ENCODE peak calls at places on chromosomes 3 and 15, in four cellular contexts. One of them, this sample, is unnamed.

GRCh38 chr3:194999491-194999890 is 271.5 kb downstream of the XXYLT1 start:
- DNase-seq in MM.1S: no peak
- DNase-seq in HCT116: no peak
- DNase-seq in GM23338: no peak
- DNase-seq in this sample: no peak

GRCh38 chr3:166367947-166368533 is 530.8 kb upstream of the BCHE start:
- DNase-seq in GM23338: no peak
- DNase-seq in MM.1S: peak; percentile 52
- DNase-seq in HCT116: no peak
- DNase-seq in this sample: no peak

GRCh38 chr3:133955892-133956291 is 60.2 kb upstream of the RAB6B start:
- DNase-seq in HCT116: no peak
- DNase-seq in GM23338: no peak
- DNase-seq in MM.1S: no peak
- DNase-seq in this sample: no peak

GRCh38 chr3:170470063-170471006 is 51.7 kb downstream of the CLDN11 start:
- DNase-seq in GM23338: no peak
- DNase-seq in HCT116: no peak
- DNase-seq in MM.1S: no peak
- DNase-seq in this sample: peak; percentile 67

GRCh38 chr3:15478300-15478979 is 43.1 kb downstream of the COLQ start:
- DNase-seq in GM23338: no peak
- DNase-seq in HCT116: no peak
- DNase-seq in MM.1S: no peak
- DNase-seq in this sample: no peak

GRCh38 chr3:16391936-16392536 is 121.5 kb downstream of the RFTN1 start:
- DNase-seq in HCT116: no peak
- DNase-seq in GM23338: no peak
- DNase-seq in MM.1S: no peak
- DNase-seq in this sample: no peak

GRCh38 chr3:169144271-169144670 is 519.2 kb downstream of the MECOM start:
- DNase-seq in GM23338: no peak
- DNase-seq in MM.1S: no peak
- DNase-seq in HCT116: no peak
- DNase-seq in this sample: no peak

GRCh38 chr3:42979044-42979962 is at the start of gene GASK1A:
- DNase-seq in GM23338: peak; percentile 89
- DNase-seq in MM.1S: peak; percentile 6
- DNase-seq in HCT116: no peak
- DNase-seq in this sample: no peak

GRCh38 chr15:68498076-68498475 is 66.1 kb upstream of the ITGA11 start:
- DNase-seq in GM23338: no peak
- DNase-seq in HCT116: no peak
- DNase-seq in MM.1S: no peak
- DNase-seq in this sample: no peak

GRCh38 chr3:46214751-46215352 is 6.7 kb upstream of the CCR1 start:
- DNase-seq in MM.1S: peak; percentile 79
- DNase-seq in HCT116: no peak
- DNase-seq in GM23338: peak; percentile 79
- DNase-seq in this sample: no peak

GRCh38 chr15:69996842-69997478 is 100.8 kb downstream of the TLE3 start:
- DNase-seq in GM23338: no peak
- DNase-seq in HCT116: no peak
- DNase-seq in MM.1S: no peak
- DNase-seq in this sample: no peak

GRCh38 chr15:77939851-77940250 is 137.7 kb downstream of the TBC1D2B start:
- DNase-seq in MM.1S: no peak
- DNase-seq in HCT116: no peak
- DNase-seq in GM23338: no peak
- DNase-seq in this sample: no peak

GRCh38 chr15:90203922-90204321 is 2.8 kb downstream of the SEMA4B start:
- DNase-seq in MM.1S: no peak
- DNase-seq in GM23338: no peak
- DNase-seq in HCT116: no peak
- DNase-seq in this sample: no peak

GRCh38 chr15:84748274-84749110 is at the start of gene ZNF592:
- DNase-seq in HCT116: no peak
- DNase-seq in MM.1S: peak; percentile 80
- DNase-seq in GM23338: peak; percentile 72
- DNase-seq in this sample: peak; percentile 45

DNA sequence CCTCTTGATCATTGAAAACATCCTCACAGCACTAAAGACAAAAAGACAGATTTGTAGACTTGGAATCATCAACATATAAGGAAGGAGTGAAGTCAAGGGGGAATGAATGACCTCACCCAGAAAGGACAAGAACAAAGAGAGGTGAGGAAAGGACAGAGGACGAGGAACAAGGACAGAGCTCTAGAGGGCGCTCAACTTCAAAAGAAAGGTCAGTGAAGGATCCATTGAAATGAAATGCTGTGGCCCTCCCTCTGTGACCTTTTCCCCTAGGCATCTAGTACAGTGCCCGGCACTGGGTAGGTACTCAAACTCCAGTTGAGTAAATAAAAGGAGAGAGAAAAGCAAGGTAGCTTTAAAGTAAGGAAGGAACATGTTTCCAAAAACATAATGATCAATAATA is 2.6 kb downstream of the ATP8B4 start:
- DNase-seq in MM.1S: peak; percentile 41
- DNase-seq in GM23338: peak; percentile 92
- DNase-seq in HCT116: peak; percentile 34
- DNase-seq in this sample: no peak
- TF ChIP-seq CTCF in MM.1S: peak; percentile 51
- TF ChIP-seq CTCF in GM23338: peak; percentile 79
- TF ChIP-seq CTCF in HCT116: peak; percentile 41
- TF ChIP-seq CTCF in this sample: no peak

GRCh38 chr15:101439920-101440319 is 49.6 kb downstream of the PCSK6 start:
- DNase-seq in MM.1S: no peak
- DNase-seq in HCT116: no peak
- DNase-seq in GM23338: no peak
- DNase-seq in this sample: peak; percentile 17
- H3K4me2 ChIP-seq in MM.1S: no peak overlapping the region
- H3K4me2 ChIP-seq in HCT116: no peak overlapping the region
- H3K4me2 ChIP-seq in GM23338: no peak overlapping the region
- H3K4me2 ChIP-seq in this sample: peak overlapping the region; percentile 68

DNA sequence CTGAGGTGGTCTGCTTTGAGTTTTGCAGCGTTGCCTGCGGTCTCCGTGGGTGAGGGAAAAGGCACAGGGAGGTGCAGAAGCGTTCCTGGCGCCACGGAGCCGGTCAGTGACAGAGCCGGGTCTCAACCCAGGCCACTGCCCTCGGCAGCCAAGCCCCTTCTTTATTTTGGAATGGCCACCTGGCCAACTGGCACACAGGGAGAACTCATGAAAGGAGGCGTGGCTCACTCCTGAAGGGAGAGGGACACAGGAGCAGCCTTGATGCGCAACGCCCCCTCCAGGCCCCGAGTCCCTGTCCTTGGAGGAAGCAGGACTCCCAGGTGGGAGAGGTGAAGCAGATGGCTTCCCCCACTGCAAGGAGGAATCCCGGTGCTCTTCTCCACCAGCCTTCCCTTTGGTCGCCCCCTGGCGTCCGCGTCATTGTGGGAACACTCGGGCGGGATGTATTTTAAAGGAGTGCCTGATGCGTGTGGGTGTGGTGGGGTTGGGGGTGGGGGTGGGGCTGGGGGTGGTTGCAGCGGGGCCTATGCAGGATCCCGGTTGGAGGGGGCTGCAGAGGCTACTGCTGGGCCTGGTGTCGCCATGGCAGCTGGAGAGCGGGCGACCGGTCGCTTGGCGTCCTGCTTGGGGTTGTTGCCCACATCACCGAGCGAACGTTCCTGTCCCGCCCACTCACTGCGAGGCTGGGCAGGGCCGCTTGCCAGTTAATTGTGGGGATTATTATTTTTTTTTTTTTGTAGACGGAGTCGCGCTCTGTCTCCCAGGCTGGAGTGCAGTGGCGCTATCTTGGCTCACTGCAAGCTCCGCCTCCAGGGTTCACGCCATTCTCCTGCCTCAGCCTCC is 32.6 kb downstream of the APBA2 start:
- DNase-seq in HCT116: peak; percentile 63
- DNase-seq in GM23338: peak; percentile 95
- DNase-seq in MM.1S: no peak
- DNase-seq in this sample: no peak
- TF ChIP-seq CTCF in HCT116: peak; percentile 62
- TF ChIP-seq CTCF in GM23338: peak; percentile 76
- TF ChIP-seq CTCF in MM.1S: no peak
- TF ChIP-seq CTCF in this sample: no peak

GRCh38 chr15:56150204-56150603 is 93.5 kb downstream of the RFX7 start:
- DNase-seq in MM.1S: no peak
- DNase-seq in HCT116: no peak
- DNase-seq in GM23338: peak; percentile 6
- DNase-seq in this sample: no peak

GRCh38 chr15:56149071-56149470 is 94.6 kb downstream of the RFX7 start:
- DNase-seq in GM23338: no peak
- DNase-seq in HCT116: no peak
- DNase-seq in MM.1S: no peak
- DNase-seq in this sample: peak; percentile 43

GRCh38 chr15:56146756-56147155 is 96.9 kb downstream of the RFX7 start:
- DNase-seq in GM23338: no peak
- DNase-seq in HCT116: no peak
- DNase-seq in MM.1S: no peak
- DNase-seq in this sample: no peak

GRCh38 chr15:56148099-56148498 is 95.6 kb downstream of the RFX7 start:
- DNase-seq in HCT116: no peak
- DNase-seq in GM23338: no peak
- DNase-seq in MM.1S: no peak
- DNase-seq in this sample: no peak
- H3K4me2 ChIP-seq in HCT116: no peak overlapping the region
- H3K4me2 ChIP-seq in GM23338: no peak overlapping the region
- H3K4me2 ChIP-seq in MM.1S: no peak overlapping the region
- H3K4me2 ChIP-seq in this sample: no peak overlapping the region

This sample was measured in astrocyte.